ENCODE peak calls at places on chromosomes 1 and 21, in four cellular contexts. F, R, C and K are unnamed samples.

GRCh38 chr1:119646521-119647227 is 1.4 kb downstream of the ZNF697 start:
- DNase-seq in F (no peak), C (no peak), R (no peak), K (peak)

GRCh38 chr1:175885247-175885646 is 141.9 kb upstream of the TNR start:
- DNase-seq in C (no peak), R (no peak), F (no peak), K (no peak)

GRCh38 chr1:214617246-214617645 is 14.3 kb downstream of the CENPF start:
- DNase-seq in R (no peak), F (no peak), C (no peak), K (no peak)

GRCh38 chr1:156689960-156690672 is 12.9 kb upstream of the NES start:
- DNase-seq in F (no peak), C (no peak), R (no peak), K (no peak)

GRCh38 chr1:178161516-178161915 is 67.6 kb downstream of the RASAL2 start:
- DNase-seq in C (no peak), F (no peak), R (no peak), K (no peak)

GRCh38 chr1:55006931-55007330 is 8.2 kb downstream of the BSND start:
- DNase-seq in R (no peak), C (no peak), F (no peak), K (no peak)

GRCh38 chr1:85577421-85578320 is 2.9 kb upstream of the CCN1 start:
- DNase-seq in F (no peak), R (peak), C (no peak), K (no peak)

GRCh38 chr1:66360285-66360724 is 173.6 kb upstream of the SGIP1 start:
- DNase-seq in F (no peak), R (no peak), C (no peak), K (no peak)

GRCh38 chr1:10057744-10058294 is 25.1 kb downstream of the UBE4B start:
- DNase-seq in R (no peak), C (no peak), F (no peak), K (no peak)

GRCh38 chr1:215133532-215133931 is 51.0 kb downstream of the KCNK2 start:
- DNase-seq in R (no peak), F (no peak), C (no peak), K (no peak)

GRCh38 chr1:200478239-200478623 is 68.4 kb upstream of the ZNF281 start:
- DNase-seq in C (no peak), F (no peak), R (no peak), K (no peak)

GRCh38 chr1:7335224-7335879 is 435.7 kb upstream of the VAMP3 start:
- DNase-seq in F (peak), R (no peak), C (no peak), K (no peak)

GRCh38 chr1:187909382-187909781 is 1080.6 kb downstream of the PLA2G4A start:
- DNase-seq in F (no peak), C (no peak), R (no peak), K (no peak)

GRCh38 chr1:159510223-159510530 is 25.6 kb downstream of the OR10J5 start:
- DNase-seq in F (no peak), R (no peak), C (no peak), K (no peak)

GRCh38 chr21:25999935-26000582 is 170.5 kb downstream of the APP start:
- DNase-seq in C (no peak), F (no peak), R (no peak), K (no peak)

GRCh38 chr1:92030701-92031107 is 919 bp downstream of the EPHX4 start:
- DNase-seq in C (no peak), F (no peak), R (no peak), K (no peak)

GRCh38 chr1:186139706-186140105 is 235.3 kb downstream of the TPR start:
- DNase-seq in C (no peak), F (no peak), R (no peak), K (no peak)

GRCh38 chr1:11938722-11939526 is 4.4 kb downstream of the PLOD1 start:
- DNase-seq in F (no peak), R (peak), C (no peak), K (no peak)

GRCh38 chr1:12434174-12434573 is 183.8 kb downstream of the DHRS3 start:
- DNase-seq in F (no peak), R (no peak), C (no peak), K (no peak)

GRCh38 chr1:178330848-178331497 is 165.8 kb downstream of the CLEC20A start:
- DNase-seq in F (no peak), R (no peak), C (no peak), K (no peak)

GRCh38 chr1:26391450-26391849 is 18.9 kb upstream of the ZNF683 start:
- DNase-seq in F (peak), C (no peak), R (no peak), K (no peak)

GRCh38 chr1:27496604-27497155 is 6.7 kb upstream of the WASF2 start:
- DNase-seq in C (no peak), R (peak), F (no peak), K (no peak)

GRCh38 chr1:36884029-36884701 is 150.2 kb downstream of the GRIK3 start:
- DNase-seq in C (no peak), R (no peak), F (no peak), K (peak)

GRCh38 chr1:199546323-199546722 is 481.2 kb upstream of the NR5A2 start:
- DNase-seq in C (no peak), R (no peak), F (no peak), K (no peak)

GRCh38 chr1:27624467-27625233 is 10.3 kb downstream of the FGR start:
- DNase-seq in R (no peak), C (no peak), F (no peak), K (no peak)

GRCh38 chr1:206557636-206558473 is 50.5 kb downstream of the RASSF5 start:
- DNase-seq in R (no peak), F (no peak), C (no peak), K (no peak)

GRCh38 chr1:206558794-206559660 is 51.7 kb downstream of the RASSF5 start:
- DNase-seq in C (no peak), R (no peak), F (no peak), K (no peak)

GRCh38 chr1:206556047-206556747 is 48.9 kb downstream of the RASSF5 start:
- DNase-seq in C (no peak), F (no peak), R (no peak), K (no peak)

GRCh38 chr1:206555473-206555935 is 48.2 kb downstream of the RASSF5 start:
- DNase-seq in C (no peak), R (peak), F (no peak), K (no peak)

DNA sequence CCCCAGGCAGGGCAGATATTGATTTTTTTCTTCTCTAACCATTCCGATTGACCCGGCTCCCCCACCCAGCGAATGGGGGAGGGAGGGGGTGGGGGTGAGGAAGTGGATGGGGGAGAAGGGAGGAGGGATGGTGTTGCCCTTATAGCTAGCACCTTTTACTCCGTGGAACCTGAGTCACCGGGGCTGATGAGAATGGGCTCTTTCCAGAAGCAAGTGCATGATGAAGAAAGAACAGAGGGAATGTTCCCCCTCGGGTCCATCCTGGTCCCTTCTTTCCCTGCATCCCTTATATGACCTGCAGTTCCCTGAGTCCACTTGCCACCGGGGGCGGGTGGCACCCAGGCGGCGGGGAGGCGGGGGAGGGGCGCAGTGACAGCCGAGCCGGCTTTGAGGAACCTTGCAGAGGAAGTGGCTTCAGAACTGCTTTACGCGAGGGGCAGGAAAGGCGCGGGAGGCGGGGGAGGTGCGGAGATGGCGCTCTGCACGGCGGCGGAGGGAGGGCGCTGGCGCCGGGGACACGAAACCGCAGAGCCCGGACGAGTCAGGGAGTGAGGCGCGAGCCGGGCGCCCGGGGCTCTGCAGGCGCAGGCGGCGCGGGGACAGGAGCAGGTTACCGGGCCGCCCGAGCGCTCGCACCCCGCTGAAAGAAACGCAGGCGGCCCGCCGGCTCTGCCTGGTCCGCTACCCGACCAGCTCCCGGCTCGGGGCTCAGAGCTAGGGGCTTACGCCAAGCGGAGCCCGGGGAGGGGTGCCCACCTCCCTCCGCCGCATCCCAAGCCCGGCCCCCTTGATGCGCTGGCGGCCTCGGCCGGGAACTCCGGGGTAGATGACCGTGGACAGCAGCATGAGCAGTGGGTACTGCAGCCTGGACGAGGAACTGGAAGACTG is 49.7 kb downstream of the RASSF5 start:
- DNase-seq in R (peak), F (peak), C (no peak), K (no peak)
- TF ChIP-seq POLR2A in R (no peak), F (no peak), C (no peak), K (no peak)

DNA sequence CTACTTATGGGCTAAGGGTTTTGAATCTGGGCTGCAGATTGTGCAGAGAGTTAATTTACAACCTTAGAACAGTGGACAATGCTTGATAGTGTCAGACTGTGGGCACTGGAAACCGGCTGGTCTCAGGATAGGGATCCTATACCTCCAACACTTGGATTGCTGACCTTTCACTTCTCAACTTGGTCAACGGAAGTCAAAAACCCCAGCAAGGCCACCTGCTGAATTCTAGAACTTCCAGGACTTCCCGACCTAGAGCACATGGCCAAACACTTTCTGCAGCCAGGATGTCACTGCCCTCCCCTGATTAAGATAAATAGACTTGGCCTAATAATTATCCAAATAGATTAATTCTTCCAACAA is 336 bp upstream of the DENND2D start:
- DNase-seq in F (no peak), C (no peak), R (no peak), K (no peak)
- H3K27ac ChIP-seq in F (no peak), C (no peak), R (no peak), K (peak)

GRCh38 chr1:5812295-5812694 is 179.9 kb downstream of the NPHP4 start:
- DNase-seq in C (no peak), R (no peak), F (no peak), K (no peak)
- TF ChIP-seq POLR2A in C (no peak), R (no peak), F (no peak), K (no peak)

DNA sequence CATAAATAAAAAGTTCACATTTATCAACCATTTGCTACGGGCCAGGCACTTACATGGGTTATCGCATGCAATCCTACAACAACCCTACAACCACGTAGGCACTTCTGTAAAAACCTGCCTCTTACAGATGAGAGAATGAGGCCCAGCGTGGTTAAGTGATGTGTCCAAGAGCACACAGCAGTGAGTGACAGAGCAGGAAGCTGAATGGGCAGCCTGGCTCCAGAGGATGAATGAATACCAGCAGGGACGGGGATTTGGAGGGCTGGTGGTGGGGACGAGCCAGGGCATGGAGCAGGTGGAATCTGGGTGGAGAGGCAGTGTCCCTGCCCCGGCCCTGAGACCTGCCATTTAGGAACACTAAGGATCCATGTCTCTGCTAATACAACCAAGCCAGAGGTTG is 35.5 kb downstream of the SYF2 start:
- DNase-seq in C (no peak), F (no peak), R (no peak), K (no peak)
- H3K27ac ChIP-seq in C (no peak), F (no peak), R (no peak), K (no peak)

GRCh38 chr1:169070547-169070946 is 35.9 kb upstream of the ATP1B1 start:
- DNase-seq in F (no peak), C (no peak), R (no peak), K (no peak)
- TF ChIP-seq POLR2A in F (no peak), C (no peak), R (no peak), K (no peak)

GRCh38 chr1:114219247-114219872 is 65.7 kb upstream of the SYT6 start:
- DNase-seq in C (no peak), R (no peak), F (no peak), K (no peak)
- H3K27ac ChIP-seq in C (no peak), R (no peak), F (no peak), K (peak)

DNA sequence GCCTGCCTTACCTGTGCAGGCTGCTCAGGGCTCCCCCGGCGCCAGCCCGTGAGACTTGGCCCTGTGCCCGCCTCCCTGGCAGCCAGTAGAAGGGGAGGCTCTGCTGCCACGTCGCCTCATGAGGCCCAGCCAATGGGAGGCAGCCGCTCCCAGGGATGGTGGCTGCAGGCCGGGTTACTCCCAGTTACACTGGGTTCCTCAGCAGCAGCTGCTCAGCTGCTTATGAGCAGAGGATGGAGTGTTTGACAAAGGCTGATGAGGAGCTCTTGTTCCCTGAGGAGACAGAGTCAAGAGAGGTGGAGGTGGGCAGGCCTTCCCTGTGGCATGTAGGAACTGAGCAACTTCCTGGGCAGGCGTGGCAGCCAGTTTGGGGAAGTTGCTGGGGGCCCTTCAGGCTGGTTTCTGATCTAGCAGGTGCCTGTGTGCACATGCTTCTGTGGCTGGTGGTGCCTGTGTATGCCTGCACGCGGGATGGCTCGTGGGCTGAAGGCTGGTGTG is 5.6 kb downstream of the MFSD2A start:
- DNase-seq in F (no peak), C (no peak), R (peak), K (no peak)
- TF ChIP-seq POLR2A in F (no peak), C (no peak), R (no peak), K (no peak)

GRCh38 chr1:15885701-15886612 is 38.5 kb downstream of the SPEN start:
- DNase-seq in R (peak), F (peak), C (peak), K (no peak)
- H3K27ac ChIP-seq in R (peak), F (peak), C (peak), K (peak)

DNA sequence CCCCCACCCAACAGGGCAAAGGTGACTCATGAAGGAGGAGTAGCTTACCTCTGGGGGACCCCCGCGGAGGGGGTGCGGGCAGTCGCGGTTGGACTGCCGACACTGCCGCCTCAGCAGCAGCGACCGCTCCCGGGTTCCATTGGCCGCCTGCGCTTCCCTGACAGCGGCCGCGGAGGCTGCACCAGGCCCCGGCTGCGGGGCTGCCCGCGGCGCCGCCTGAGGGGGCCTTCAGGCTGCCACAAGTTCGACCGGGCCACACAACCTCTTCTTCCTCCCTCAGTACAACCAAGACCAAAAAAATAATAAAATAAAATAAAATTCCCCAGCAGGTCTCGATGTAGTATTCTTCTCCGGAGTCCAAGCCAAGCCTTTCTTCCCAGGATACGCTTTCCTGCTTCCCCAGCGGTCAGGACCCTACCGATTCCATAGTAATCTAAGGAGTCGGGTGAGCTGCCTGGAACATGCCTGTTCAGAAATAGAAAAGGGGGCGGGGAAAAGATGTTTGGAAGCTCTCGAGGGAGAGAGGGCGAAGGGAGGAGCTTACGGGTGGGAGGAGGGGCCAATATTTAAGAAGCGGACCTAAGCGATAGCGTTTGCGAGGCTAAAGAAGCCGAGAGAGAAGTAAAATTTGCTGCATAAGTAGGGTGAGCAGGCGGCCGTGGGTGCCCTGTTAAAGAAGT is at the start of gene PI4KB:
- DNase-seq in R (peak), C (peak), F (peak), K (no peak)
- TF ChIP-seq POLR2A in R (no peak), C (peak), F (peak), K (no peak)